ENCODE peak calls at places on chromosome 11, in ten cellular contexts. G, U, M, S, L, P, Z, R, I and D are unnamed samples. For H3K4me1, the result is how much of the 10 kb centered on the place peaks cover.

GRCh38 chr11:65013692-65014145 is 241 bp upstream of the ARL2 start:
- DNase-seq in G (peak), U (peak), M (peak), S (peak), L (peak), P (peak), Z (peak), R (peak), I (peak), D (peak)

GRCh38 chr11:69014084-69014935 is 1.3 kb upstream of the MRGPRF start:
- DNase-seq in G (peak), U (no peak), M (no peak), S (peak), L (no peak), P (peak), Z (peak), R (peak), I (no peak), D (peak)

GRCh38 chr11:64313491-64314145 is 3.7 kb downstream of the TRMT112 start:
- DNase-seq in G (peak), U (no peak), M (no peak), S (peak), L (no peak), P (no peak), Z (no peak), R (no peak), I (no peak), D (peak)

GRCh38 chr11:123407124-123407995 is 22.7 kb upstream of the GRAMD1B start:
- DNase-seq in G (peak), U (peak), M (peak), S (peak), L (no peak), P (peak), Z (peak), R (peak), I (peak), D (peak)

GRCh38 chr11:120316880-120317688 is 8.0 kb upstream of the TLCD5 start:
- DNase-seq in G (peak), U (no peak), M (peak), S (peak), L (peak), P (peak), Z (peak), R (no peak), I (peak), D (peak)

GRCh38 chr11:122267602-122268001 is 151.6 kb upstream of the BLID start:
- DNase-seq in G (peak), U (no peak), M (no peak), S (no peak), L (no peak), P (no peak), Z (peak), R (peak), I (peak), D (no peak)

GRCh38 chr11:8063319-8063718 is 17.7 kb upstream of the TUB start:
- DNase-seq in G (peak), U (no peak), M (no peak), S (no peak), L (no peak), P (peak), Z (peak), R (no peak), I (no peak), D (peak)

GRCh38 chr11:69637956-69638871 is 2.7 kb upstream of the CCND1 start:
- DNase-seq in G (peak), U (no peak), M (peak), S (peak), L (peak), P (peak), Z (peak), R (peak), I (peak), D (peak)

GRCh38 chr11:68509105-68509504 is 48.6 kb downstream of the PPP6R3 start:
- DNase-seq in G (peak), U (no peak), M (no peak), S (no peak), L (no peak), P (no peak), Z (peak), R (peak), I (no peak), D (no peak)

GRCh38 chr11:90805172-90805571 is 582.3 kb upstream of the CHORDC1 start:
- DNase-seq in G (no peak), U (no peak), M (no peak), S (no peak), L (no peak), P (no peak), Z (no peak), R (no peak), I (peak), D (no peak)

GRCh38 chr11:12131943-12132789 is 21.8 kb downstream of the MICAL2 start:
- DNase-seq in G (no peak), U (no peak), M (no peak), S (no peak), L (no peak), P (no peak), Z (no peak), R (no peak), I (no peak), D (no peak)

GRCh38 chr11:17801166-17801565 is 66.6 kb downstream of the KCNC1 start:
- DNase-seq in G (no peak), U (no peak), M (no peak), S (no peak), L (no peak), P (no peak), Z (no peak), R (no peak), I (peak), D (no peak)

GRCh38 chr11:65640483-65641207 is 2.7 kb downstream of the SIPA1 start:
- DNase-seq in G (no peak), U (peak), M (peak), S (peak), L (peak), P (peak), Z (no peak), R (no peak), I (no peak), D (no peak)

GRCh38 chr11:1780700-1781592 is 17.2 kb upstream of the CTSD start:
- DNase-seq in G (peak), U (no peak), M (no peak), S (no peak), L (peak), P (no peak), Z (no peak), R (peak), I (no peak), D (peak)

GRCh38 chr11:2758751-2759150 is 59.0 kb upstream of the KCNQ1OT1 start:
- DNase-seq in G (no peak), U (no peak), M (no peak), S (no peak), L (peak), P (no peak), Z (no peak), R (no peak), I (no peak), D (no peak)

GRCh38 chr11:10349806-10350205 is 44.9 kb downstream of the ADM start:
- DNase-seq in G (no peak), U (no peak), M (no peak), S (no peak), L (no peak), P (no peak), Z (no peak), R (no peak), I (peak), D (no peak)

GRCh38 chr11:10351435-10351767 is 46.5 kb downstream of the ADM start:
- DNase-seq in G (no peak), U (no peak), M (peak), S (peak), L (no peak), P (no peak), Z (no peak), R (no peak), I (no peak), D (no peak)

GRCh38 chr11:10349281-10349665 is 44.4 kb downstream of the ADM start:
- DNase-seq in G (no peak), U (no peak), M (no peak), S (no peak), L (no peak), P (no peak), Z (no peak), R (no peak), I (no peak), D (no peak)

GRCh38 chr11:10348650-10349280 is 43.9 kb downstream of the ADM start:
- DNase-seq in G (no peak), U (no peak), M (no peak), S (no peak), L (no peak), P (no peak), Z (peak), R (no peak), I (peak), D (no peak)

DNA sequence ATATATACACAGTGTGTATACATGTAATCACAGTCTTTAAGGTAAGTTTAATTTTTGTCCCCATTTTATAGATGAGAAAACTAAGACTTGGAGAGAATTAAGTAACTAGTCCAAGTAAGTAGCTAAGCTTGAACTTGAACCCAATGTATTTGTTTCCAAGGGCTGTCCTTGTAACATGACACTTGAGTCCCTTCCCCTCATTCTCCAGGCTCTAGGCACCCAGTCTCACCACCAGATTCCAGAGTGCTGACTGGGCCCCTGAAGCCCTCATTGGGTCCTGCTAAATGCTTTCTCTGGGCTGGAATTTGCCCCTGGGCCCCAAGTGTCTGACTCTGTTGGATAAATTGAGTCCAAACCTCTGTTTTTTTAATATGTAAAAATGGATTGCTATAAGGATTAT is 45.5 kb downstream of the ADM start:
- DNase-seq in G (no peak), U (no peak), M (no peak), S (no peak), L (no peak), P (no peak), Z (peak), R (no peak), I (peak), D (no peak)
- H3K27ac ChIP-seq in G (peak), U (no peak), M (peak), S (peak), L (no peak), P (no peak), Z (no peak), R (no peak), I (peak), D (no peak)

DNA sequence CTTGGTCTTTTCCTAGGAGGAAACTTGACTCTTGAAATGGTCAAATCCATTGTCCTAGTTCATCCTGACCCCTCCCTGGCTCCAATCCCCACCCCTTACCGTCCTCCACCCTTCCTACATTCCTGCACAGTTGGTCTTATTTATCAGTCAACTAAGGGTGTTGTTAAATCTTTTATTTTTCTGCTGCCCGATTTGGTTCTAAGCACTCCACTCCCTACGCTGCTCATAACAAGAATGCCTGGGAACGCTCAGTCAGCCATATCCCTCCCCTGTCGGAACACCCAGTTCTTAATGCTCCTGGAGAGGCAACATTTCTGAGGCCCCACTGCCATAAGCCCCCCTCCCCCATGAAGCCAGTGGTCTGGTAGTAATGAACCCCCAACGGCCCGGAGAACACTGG is 9.7 kb downstream of the EHF start:
- DNase-seq in G (no peak), U (no peak), M (no peak), S (no peak), L (no peak), P (no peak), Z (no peak), R (no peak), I (no peak), D (no peak)
- H3K4me1 ChIP-seq in G (under half), U (under half), M (half or more), S (under half), L (under half), P (under half), Z (under half), R (under half), I (under half), D (under half)

GRCh38 chr11:78933361-78933760 is 358.7 kb upstream of the NARS2 start:
- DNase-seq in G (no peak), U (no peak), M (no peak), S (no peak), L (no peak), P (no peak), Z (no peak), R (no peak), I (no peak), D (no peak)

GRCh38 chr11:78932757-78933156 is 358.1 kb upstream of the NARS2 start:
- DNase-seq in G (no peak), U (no peak), M (no peak), S (no peak), L (no peak), P (no peak), Z (no peak), R (no peak), I (no peak), D (no peak)

GRCh38 chr11:78931891-78932290 is 357.2 kb upstream of the NARS2 start:
- DNase-seq in G (no peak), U (no peak), M (no peak), S (no peak), L (no peak), P (no peak), Z (no peak), R (no peak), I (no peak), D (no peak)

GRCh38 chr11:78938036-78938435 is 363.4 kb upstream of the NARS2 start:
- DNase-seq in G (no peak), U (no peak), M (no peak), S (no peak), L (no peak), P (no peak), Z (no peak), R (no peak), I (no peak), D (no peak)

DNA sequence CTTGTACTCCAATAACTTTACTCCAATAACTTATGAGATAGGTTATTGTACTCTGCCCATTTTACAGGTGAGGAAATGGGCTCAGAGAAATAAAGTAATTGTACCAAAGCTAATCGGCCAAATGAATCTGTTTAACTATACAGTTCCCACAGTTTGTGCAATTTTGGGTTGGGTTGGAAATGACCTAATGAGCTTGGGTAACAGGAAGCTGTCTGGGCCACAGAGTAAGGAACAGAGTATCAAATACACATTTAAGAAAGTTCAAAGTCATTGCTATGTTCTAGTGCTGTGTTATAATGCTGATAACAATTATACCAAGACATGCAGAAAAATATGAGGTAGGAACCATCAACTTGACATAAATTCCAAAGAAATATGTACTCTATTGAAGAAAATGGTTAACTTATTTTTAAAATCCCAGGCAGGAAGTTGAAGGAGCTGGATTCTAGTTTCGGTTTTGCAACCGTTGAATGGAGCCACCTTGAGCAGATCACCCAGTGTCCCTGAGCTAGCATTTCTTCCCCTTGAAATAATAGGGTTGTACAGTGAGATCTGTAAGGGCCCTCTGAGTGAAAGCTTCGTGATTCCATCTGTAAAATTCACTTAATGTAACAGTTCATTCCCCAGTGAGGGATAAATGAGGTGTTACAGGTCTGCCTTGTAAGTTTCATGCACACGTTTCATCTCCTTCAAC is 360.9 kb upstream of the NARS2 start:
- DNase-seq in G (no peak), U (no peak), M (no peak), S (no peak), L (no peak), P (no peak), Z (no peak), R (no peak), I (no peak), D (no peak)
- H3K27ac ChIP-seq in G (no peak), U (no peak), M (no peak), S (no peak), L (peak), P (no peak), Z (no peak), R (no peak), I (no peak), D (no peak)

GRCh38 chr11:75518771-75519653 is 6.7 kb downstream of the GDPD5 start:
- DNase-seq in G (peak), U (no peak), M (no peak), S (no peak), L (no peak), P (no peak), Z (no peak), R (no peak), I (no peak), D (no peak)

GRCh38 chr11:75518204-75518549 is 7.6 kb downstream of the GDPD5 start:
- DNase-seq in G (peak), U (no peak), M (no peak), S (no peak), L (no peak), P (no peak), Z (no peak), R (no peak), I (no peak), D (no peak)

GRCh38 chr11:75514596-75514995 is 11.1 kb downstream of the GDPD5 start:
- DNase-seq in G (peak), U (no peak), M (no peak), S (no peak), L (no peak), P (no peak), Z (no peak), R (no peak), I (no peak), D (no peak)

GRCh38 chr11:75516886-75517285 is 8.9 kb downstream of the GDPD5 start:
- DNase-seq in G (no peak), U (no peak), M (no peak), S (no peak), L (no peak), P (no peak), Z (no peak), R (no peak), I (no peak), D (no peak)

DNA sequence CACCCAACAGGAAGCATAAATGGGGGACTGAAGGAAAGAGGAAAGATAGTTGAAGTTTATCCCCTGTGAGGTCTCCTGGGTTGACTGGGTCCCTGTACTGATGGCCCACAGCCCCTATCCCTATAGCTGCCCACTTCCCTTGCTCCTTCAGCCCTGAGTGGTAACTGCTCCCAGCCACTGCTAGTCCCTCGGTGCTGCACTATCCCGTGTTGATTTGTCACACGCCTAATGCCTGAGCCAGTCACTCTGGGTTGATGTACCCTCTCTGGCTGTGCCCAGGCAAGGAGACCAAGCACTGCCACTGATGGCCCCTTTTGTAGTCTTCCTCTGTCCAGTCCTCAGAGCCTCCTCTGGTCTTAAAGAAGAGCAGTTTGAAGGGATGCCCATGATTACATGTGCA is 9.6 kb downstream of the GDPD5 start:
- DNase-seq in G (no peak), U (no peak), M (no peak), S (no peak), L (no peak), P (no peak), Z (no peak), R (no peak), I (no peak), D (no peak)
- H3K4me1 ChIP-seq in G (under half), U (under half), M (under half), S (under half), L (under half), P (under half), Z (under half), R (under half), I (under half), D (under half)

DNA sequence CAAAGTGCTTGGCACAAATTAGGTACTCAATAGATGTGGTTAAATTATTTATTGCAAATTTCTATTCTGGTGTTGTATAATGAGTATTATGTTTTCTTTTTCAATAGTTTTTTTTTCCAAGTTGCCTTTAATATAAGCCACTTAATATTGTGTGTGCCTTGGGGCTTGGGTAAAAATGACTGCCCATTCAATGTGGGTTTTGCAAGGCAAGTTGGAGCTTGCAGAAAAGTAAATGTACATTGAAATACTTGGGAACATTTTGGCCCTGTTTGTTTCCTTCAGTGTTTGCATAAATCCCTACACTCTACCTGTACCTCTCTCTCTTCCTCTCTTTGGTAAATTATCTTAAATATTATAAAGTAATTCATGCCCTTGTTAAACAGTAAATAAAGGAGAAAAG is 2.1 kb upstream of the CCDC81 start:
- DNase-seq in G (no peak), U (no peak), M (no peak), S (no peak), L (no peak), P (no peak), Z (no peak), R (no peak), I (no peak), D (no peak)
- H3K27ac ChIP-seq in G (no peak), U (no peak), M (no peak), S (no peak), L (no peak), P (no peak), Z (no peak), R (no peak), I (no peak), D (no peak)